ENCODE peak calls at places on chromosomes 7 and 10, in six cellular contexts. One of them, this sample, is unnamed.

GRCh38 chr7:105808703-105809590 is 67.5 kb downstream of the ATXN7L1 start:
- DNase-seq in tibial artery: no peak
- DNase-seq in cardiac muscle cell: peak
- DNase-seq in epithelial cell of esophagus: peak
- DNase-seq in brain microvascular endothelial cell: peak
- DNase-seq in CD8-positive, alpha-beta T cell: peak
- DNase-seq in this sample: peak

GRCh38 chr10:95266674-95267095 is 24.1 kb downstream of the PDLIM1 start:
- DNase-seq in tibial artery: no peak
- DNase-seq in cardiac muscle cell: peak
- DNase-seq in epithelial cell of esophagus: peak
- DNase-seq in brain microvascular endothelial cell: peak
- DNase-seq in CD8-positive, alpha-beta T cell: no peak
- DNase-seq in this sample: peak

GRCh38 chr7:94022550-94022949 is 18.4 kb upstream of the BET1 start:
- DNase-seq in tibial artery: no peak
- DNase-seq in cardiac muscle cell: no peak
- DNase-seq in epithelial cell of esophagus: peak
- DNase-seq in brain microvascular endothelial cell: no peak
- DNase-seq in CD8-positive, alpha-beta T cell: no peak
- DNase-seq in this sample: no peak

GRCh38 chr7:22420973-22421635 is 64.2 kb upstream of the RAPGEF5 start:
- DNase-seq in tibial artery: no peak
- DNase-seq in cardiac muscle cell: peak
- DNase-seq in epithelial cell of esophagus: no peak
- DNase-seq in brain microvascular endothelial cell: no peak
- DNase-seq in CD8-positive, alpha-beta T cell: no peak
- DNase-seq in this sample: no peak

GRCh38 chr10:91043173-91043910 is 122.5 kb upstream of the ANKRD1 start:
- DNase-seq in tibial artery: no peak
- DNase-seq in cardiac muscle cell: peak
- DNase-seq in epithelial cell of esophagus: peak
- DNase-seq in brain microvascular endothelial cell: peak
- DNase-seq in CD8-positive, alpha-beta T cell: no peak
- DNase-seq in this sample: no peak

GRCh38 chr10:86376852-86377796 is 10.5 kb upstream of the GRID1 start:
- DNase-seq in tibial artery: peak
- DNase-seq in cardiac muscle cell: peak
- DNase-seq in epithelial cell of esophagus: peak
- DNase-seq in brain microvascular endothelial cell: peak
- DNase-seq in CD8-positive, alpha-beta T cell: peak
- DNase-seq in this sample: peak

GRCh38 chr7:73978681-73979563 is 49.1 kb upstream of the ELN start:
- DNase-seq in tibial artery: peak
- DNase-seq in cardiac muscle cell: peak
- DNase-seq in epithelial cell of esophagus: peak
- DNase-seq in brain microvascular endothelial cell: peak
- DNase-seq in CD8-positive, alpha-beta T cell: no peak
- DNase-seq in this sample: peak

GRCh38 chr7:96388166-96388565 is 66.3 kb upstream of the SLC25A13 start:
- DNase-seq in tibial artery: no peak
- DNase-seq in cardiac muscle cell: peak
- DNase-seq in epithelial cell of esophagus: peak
- DNase-seq in brain microvascular endothelial cell: peak
- DNase-seq in CD8-positive, alpha-beta T cell: no peak
- DNase-seq in this sample: no peak

GRCh38 chr7:45659496-45660139 is 85.5 kb downstream of the ADCY1 start:
- DNase-seq in tibial artery: peak
- DNase-seq in cardiac muscle cell: no peak
- DNase-seq in epithelial cell of esophagus: no peak
- DNase-seq in brain microvascular endothelial cell: no peak
- DNase-seq in CD8-positive, alpha-beta T cell: no peak
- DNase-seq in this sample: no peak

GRCh38 chr7:45086348-45087065 is 2.3 kb downstream of the NACAD start:
- DNase-seq in tibial artery: no peak
- DNase-seq in cardiac muscle cell: no peak
- DNase-seq in epithelial cell of esophagus: peak
- DNase-seq in brain microvascular endothelial cell: no peak
- DNase-seq in CD8-positive, alpha-beta T cell: no peak
- DNase-seq in this sample: no peak

GRCh38 chr10:4427524-4427923 is 398.5 kb upstream of the AKR1E2 start:
- DNase-seq in tibial artery: no peak
- DNase-seq in cardiac muscle cell: no peak
- DNase-seq in epithelial cell of esophagus: no peak
- DNase-seq in brain microvascular endothelial cell: no peak
- DNase-seq in CD8-positive, alpha-beta T cell: no peak
- DNase-seq in this sample: no peak

GRCh38 chr10:112393827-112394226 is 19.9 kb downstream of the ACSL5 start:
- DNase-seq in tibial artery: no peak
- DNase-seq in cardiac muscle cell: no peak
- DNase-seq in epithelial cell of esophagus: no peak
- DNase-seq in brain microvascular endothelial cell: no peak
- DNase-seq in CD8-positive, alpha-beta T cell: no peak
- DNase-seq in this sample: no peak

GRCh38 chr7:45048748-45049147 is 40.0 kb downstream of the NACAD start:
- DNase-seq in tibial artery: no peak
- DNase-seq in cardiac muscle cell: no peak
- DNase-seq in epithelial cell of esophagus: peak
- DNase-seq in brain microvascular endothelial cell: no peak
- DNase-seq in CD8-positive, alpha-beta T cell: no peak
- DNase-seq in this sample: no peak

GRCh38 chr10:90308223-90308622 is 549.6 kb downstream of the HTR7 start:
- DNase-seq in tibial artery: no peak
- DNase-seq in cardiac muscle cell: peak
- DNase-seq in epithelial cell of esophagus: no peak
- DNase-seq in brain microvascular endothelial cell: peak
- DNase-seq in CD8-positive, alpha-beta T cell: no peak
- DNase-seq in this sample: no peak

GRCh38 chr10:70673929-70674559 is 1.7 kb downstream of the ADAMTS14 start:
- DNase-seq in tibial artery: no peak
- DNase-seq in cardiac muscle cell: no peak
- DNase-seq in epithelial cell of esophagus: no peak
- DNase-seq in brain microvascular endothelial cell: no peak
- DNase-seq in CD8-positive, alpha-beta T cell: no peak
- DNase-seq in this sample: no peak

GRCh38 chr10:102121739-102122372 is 1.7 kb upstream of the LDB1 start:
- DNase-seq in tibial artery: no peak
- DNase-seq in cardiac muscle cell: peak
- DNase-seq in epithelial cell of esophagus: no peak
- DNase-seq in brain microvascular endothelial cell: no peak
- DNase-seq in CD8-positive, alpha-beta T cell: no peak
- DNase-seq in this sample: no peak

GRCh38 chr10:5583525-5584175 is 58.9 kb downstream of the CALML3 start:
- DNase-seq in tibial artery: peak
- DNase-seq in cardiac muscle cell: peak
- DNase-seq in epithelial cell of esophagus: peak
- DNase-seq in brain microvascular endothelial cell: no peak
- DNase-seq in CD8-positive, alpha-beta T cell: no peak
- DNase-seq in this sample: no peak

GRCh38 chr10:35421553-35422178 is 85.4 kb downstream of the CCNY start:
- DNase-seq in tibial artery: peak
- DNase-seq in cardiac muscle cell: peak
- DNase-seq in epithelial cell of esophagus: peak
- DNase-seq in brain microvascular endothelial cell: peak
- DNase-seq in CD8-positive, alpha-beta T cell: no peak
- DNase-seq in this sample: no peak

GRCh38 chr7:155850001-155850436 is 37.8 kb upstream of the SHH start:
- DNase-seq in tibial artery: no peak
- DNase-seq in cardiac muscle cell: no peak
- DNase-seq in epithelial cell of esophagus: no peak
- DNase-seq in brain microvascular endothelial cell: no peak
- DNase-seq in CD8-positive, alpha-beta T cell: no peak
- DNase-seq in this sample: no peak

GRCh38 chr10:16904619-16905018 is 87.4 kb upstream of the RSU1 start:
- DNase-seq in tibial artery: no peak
- DNase-seq in cardiac muscle cell: peak
- DNase-seq in epithelial cell of esophagus: no peak
- DNase-seq in brain microvascular endothelial cell: peak
- DNase-seq in CD8-positive, alpha-beta T cell: no peak
- DNase-seq in this sample: no peak

GRCh38 chr10:27252267-27253000 is 11.8 kb upstream of the ACBD5 start:
- DNase-seq in tibial artery: no peak
- DNase-seq in cardiac muscle cell: peak
- DNase-seq in epithelial cell of esophagus: peak
- DNase-seq in brain microvascular endothelial cell: peak
- DNase-seq in CD8-positive, alpha-beta T cell: peak
- DNase-seq in this sample: peak

GRCh38 chr10:30386801-30387588 is 37.9 kb upstream of the MTPAP start:
- DNase-seq in tibial artery: no peak
- DNase-seq in cardiac muscle cell: no peak
- DNase-seq in epithelial cell of esophagus: peak
- DNase-seq in brain microvascular endothelial cell: no peak
- DNase-seq in CD8-positive, alpha-beta T cell: no peak
- DNase-seq in this sample: no peak

GRCh38 chr7:1749351-1749863 is 79.3 kb downstream of the ELFN1 start:
- DNase-seq in tibial artery: no peak
- DNase-seq in cardiac muscle cell: no peak
- DNase-seq in epithelial cell of esophagus: no peak
- DNase-seq in brain microvascular endothelial cell: no peak
- DNase-seq in CD8-positive, alpha-beta T cell: no peak
- DNase-seq in this sample: no peak

GRCh38 chr10:132465193-132465888 is 68.3 kb downstream of the PWWP2B start:
- DNase-seq in tibial artery: no peak
- DNase-seq in cardiac muscle cell: no peak
- DNase-seq in epithelial cell of esophagus: no peak
- DNase-seq in brain microvascular endothelial cell: no peak
- DNase-seq in CD8-positive, alpha-beta T cell: no peak
- DNase-seq in this sample: no peak

GRCh38 chr10:60335708-60336107 is 54.0 kb downstream of the ANK3 start:
- DNase-seq in tibial artery: no peak
- DNase-seq in cardiac muscle cell: no peak
- DNase-seq in epithelial cell of esophagus: peak
- DNase-seq in brain microvascular endothelial cell: no peak
- DNase-seq in CD8-positive, alpha-beta T cell: no peak
- DNase-seq in this sample: no peak
- TF ChIP-seq CTCF in tibial artery: no peak
- TF ChIP-seq CTCF in cardiac muscle cell: peak
- TF ChIP-seq CTCF in epithelial cell of esophagus: peak
- TF ChIP-seq CTCF in brain microvascular endothelial cell: peak
- TF ChIP-seq CTCF in CD8-positive, alpha-beta T cell: no peak
- TF ChIP-seq CTCF in this sample: peak

GRCh38 chr10:103990170-103990930 is 23.4 kb downstream of the SLK start:
- DNase-seq in tibial artery: no peak
- DNase-seq in cardiac muscle cell: no peak
- DNase-seq in epithelial cell of esophagus: no peak
- DNase-seq in brain microvascular endothelial cell: no peak
- DNase-seq in CD8-positive, alpha-beta T cell: no peak
- DNase-seq in this sample: no peak

GRCh38 chr10:103982639-103983038 is 15.7 kb downstream of the SLK start:
- DNase-seq in tibial artery: no peak
- DNase-seq in cardiac muscle cell: no peak
- DNase-seq in epithelial cell of esophagus: no peak
- DNase-seq in brain microvascular endothelial cell: no peak
- DNase-seq in CD8-positive, alpha-beta T cell: no peak
- DNase-seq in this sample: no peak

GRCh38 chr10:103985726-103986125 is 18.8 kb downstream of the SLK start:
- DNase-seq in tibial artery: no peak
- DNase-seq in cardiac muscle cell: no peak
- DNase-seq in epithelial cell of esophagus: no peak
- DNase-seq in brain microvascular endothelial cell: no peak
- DNase-seq in CD8-positive, alpha-beta T cell: no peak
- DNase-seq in this sample: no peak

GRCh38 chr10:103983367-103983911 is 16.5 kb downstream of the SLK start:
- DNase-seq in tibial artery: no peak
- DNase-seq in cardiac muscle cell: no peak
- DNase-seq in epithelial cell of esophagus: no peak
- DNase-seq in brain microvascular endothelial cell: no peak
- DNase-seq in CD8-positive, alpha-beta T cell: no peak
- DNase-seq in this sample: peak

GRCh38 chr10:103986360-103986759 is 19.4 kb downstream of the SLK start:
- DNase-seq in tibial artery: no peak
- DNase-seq in cardiac muscle cell: no peak
- DNase-seq in epithelial cell of esophagus: no peak
- DNase-seq in brain microvascular endothelial cell: no peak
- DNase-seq in CD8-positive, alpha-beta T cell: no peak
- DNase-seq in this sample: no peak
- TF ChIP-seq CTCF in tibial artery: no peak
- TF ChIP-seq CTCF in cardiac muscle cell: no peak
- TF ChIP-seq CTCF in epithelial cell of esophagus: no peak
- TF ChIP-seq CTCF in brain microvascular endothelial cell: no peak
- TF ChIP-seq CTCF in CD8-positive, alpha-beta T cell: no peak
- TF ChIP-seq CTCF in this sample: no peak

DNA sequence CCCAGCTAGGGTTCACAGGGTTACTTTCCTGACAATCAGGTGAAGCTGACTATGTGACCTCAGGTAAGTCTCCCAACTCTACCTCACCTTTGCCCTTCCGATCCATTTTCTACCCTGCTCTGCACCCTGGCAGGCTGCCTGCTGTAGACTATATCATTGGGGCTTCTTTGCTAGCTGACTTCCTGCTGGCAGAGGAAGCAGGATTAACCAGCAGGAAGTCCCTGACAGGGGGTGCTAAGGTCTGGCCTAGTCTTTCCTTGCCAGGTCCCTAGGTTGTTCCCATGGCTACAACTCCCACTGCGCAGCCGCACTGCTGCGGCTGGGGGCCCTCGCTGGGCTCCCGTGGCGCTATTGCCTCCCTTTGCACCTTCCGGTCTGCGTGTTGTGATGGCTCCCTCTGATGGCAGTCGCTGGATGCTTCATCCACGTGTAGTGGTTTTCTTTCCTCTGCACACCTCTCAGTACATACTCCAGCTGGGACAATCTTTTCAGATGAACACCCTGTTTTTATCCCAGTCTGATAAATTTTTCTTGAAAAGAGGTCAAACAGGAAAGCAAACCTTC is 365.9 kb downstream of the REEP3 start:
- DNase-seq in tibial artery: no peak
- DNase-seq in cardiac muscle cell: peak
- DNase-seq in epithelial cell of esophagus: no peak
- DNase-seq in brain microvascular endothelial cell: no peak
- DNase-seq in CD8-positive, alpha-beta T cell: no peak
- DNase-seq in this sample: no peak
- TF ChIP-seq CTCF in tibial artery: no peak
- TF ChIP-seq CTCF in cardiac muscle cell: peak
- TF ChIP-seq CTCF in epithelial cell of esophagus: no peak
- TF ChIP-seq CTCF in brain microvascular endothelial cell: peak
- TF ChIP-seq CTCF in CD8-positive, alpha-beta T cell: no peak
- TF ChIP-seq CTCF in this sample: no peak

DNA sequence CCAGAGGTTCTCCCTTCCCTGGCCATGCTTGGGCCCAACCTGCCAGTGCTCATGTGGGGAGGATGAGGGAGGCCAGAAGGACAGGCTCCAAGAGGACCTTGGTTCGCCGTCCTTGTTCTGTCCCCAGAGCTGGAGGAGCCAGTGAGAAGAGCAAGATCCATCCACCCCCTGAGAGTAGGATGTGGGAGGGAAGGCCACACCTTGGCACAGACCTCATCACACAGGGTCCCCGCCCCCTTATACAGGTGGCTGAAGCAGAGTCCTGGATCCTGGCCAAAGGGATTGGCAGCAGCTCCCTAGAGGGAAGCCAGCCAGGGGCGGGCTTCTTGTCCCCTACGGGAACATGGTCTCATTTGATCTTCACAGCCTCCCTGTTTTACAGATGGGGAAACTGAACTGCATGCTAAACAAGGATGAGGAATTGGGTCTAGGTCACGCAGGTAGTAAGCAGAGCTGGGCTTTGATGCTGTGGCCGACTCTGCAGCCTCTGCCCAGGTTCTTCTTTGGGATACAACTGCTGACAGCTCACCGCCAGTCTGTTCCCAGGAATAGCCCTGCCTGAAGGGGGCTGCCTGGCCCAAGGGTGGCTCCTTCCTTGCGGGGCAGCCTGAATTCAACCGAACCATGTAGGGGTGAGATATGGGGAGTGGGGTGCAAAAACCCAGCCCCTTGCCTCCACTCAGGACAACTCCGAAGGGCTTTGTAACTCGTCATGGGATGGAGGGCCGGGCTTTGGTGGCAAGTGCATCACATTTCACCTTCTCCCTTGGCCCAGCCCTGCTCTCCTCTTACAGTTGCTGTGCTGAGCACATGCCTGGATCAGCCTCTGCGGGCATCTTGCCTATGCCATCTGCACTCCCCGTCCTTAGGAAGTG is 62.2 kb upstream of the KDM7A start:
- DNase-seq in tibial artery: no peak
- DNase-seq in cardiac muscle cell: no peak
- DNase-seq in epithelial cell of esophagus: peak
- DNase-seq in brain microvascular endothelial cell: no peak
- DNase-seq in CD8-positive, alpha-beta T cell: no peak
- DNase-seq in this sample: no peak
- TF ChIP-seq CTCF in tibial artery: no peak
- TF ChIP-seq CTCF in cardiac muscle cell: no peak
- TF ChIP-seq CTCF in epithelial cell of esophagus: no peak
- TF ChIP-seq CTCF in brain microvascular endothelial cell: no peak
- TF ChIP-seq CTCF in CD8-positive, alpha-beta T cell: no peak
- TF ChIP-seq CTCF in this sample: no peak